ENCODE peak calls at places on chromosomes 16 and 17, in five cellular contexts. Q, M, A, J and R are unnamed samples.

GRCh38 chr16:88759245-88759975 is 25.6 kb downstream of the PIEZO1 start:
- DNase-seq in Q (no peak), M (peak; percentile 98), A (no peak), J (no peak), R (no peak)

GRCh38 chr17:9107527-9107926 is 86.2 kb downstream of the NTN1 start:
- DNase-seq in Q (no peak), M (no peak), A (no peak), J (no peak), R (no peak)

GRCh38 chr17:82272495-82273326 is 789 bp downstream of the CSNK1D start:
- DNase-seq in Q (peak; percentile 63), M (no peak), A (no peak), J (peak; percentile 93), R (peak; percentile 92)

GRCh38 chr17:27559996-27560481 is 70.9 kb upstream of the LGALS9 start:
- DNase-seq in Q (no peak), M (no peak), A (no peak), J (no peak), R (peak; percentile 58)

GRCh38 chr16:88387177-88387576 is 4.4 kb downstream of the ZNF469 start:
- DNase-seq in Q (no peak), M (no peak), A (no peak), J (peak; percentile 49), R (no peak)

GRCh38 chr17:38970128-38970527 is 2.9 kb upstream of the FBXO47 start:
- DNase-seq in Q (no peak), M (no peak), A (no peak), J (no peak), R (no peak)

GRCh38 chr16:70523621-70524405 is at the start of gene SF3B3:
- DNase-seq in Q (peak; percentile 57), M (peak; percentile 73), A (no peak), J (peak; percentile 80), R (peak; percentile 78)

GRCh38 chr17:56939869-56940484 is 20.9 kb downstream of the COIL start:
- DNase-seq in Q (peak; percentile 56), M (peak; percentile 72), A (no peak), J (peak; percentile 42), R (peak; percentile 79)

GRCh38 chr17:17021194-17021863 is 20.9 kb upstream of the MPRIP start:
- DNase-seq in Q (no peak), M (peak; percentile 44), A (no peak), J (peak; percentile 48), R (no peak)

GRCh38 chr16:30033270-30033669 is 2.2 kb upstream of the TLCD3B start:
- DNase-seq in Q (no peak), M (no peak), A (no peak), J (peak; percentile 47), R (no peak)

GRCh38 chr16:55249361-55249760 is 74.6 kb upstream of the IRX6 start:
- DNase-seq in Q (no peak), M (no peak), A (no peak), J (no peak), R (no peak)

GRCh38 chr17:80086081-80086480 is 15.3 kb upstream of the GAA start:
- DNase-seq in Q (no peak), M (peak; percentile 55), A (no peak), J (no peak), R (no peak)

GRCh38 chr17:16286009-16286946 is 67.0 kb downstream of the CENPV start:
- DNase-seq in Q (peak; percentile 53), M (peak; percentile 99), A (peak; percentile 96), J (peak; percentile 87), R (peak; percentile 25)

GRCh38 chr17:76880268-76880667 is 12.1 kb downstream of the MGAT5B start:
- DNase-seq in Q (no peak), M (no peak), A (no peak), J (no peak), R (no peak)

GRCh38 chr17:8728251-8728925 is 16.2 kb downstream of the CCDC42 start:
- DNase-seq in Q (no peak), M (no peak), A (no peak), J (no peak), R (no peak)

GRCh38 chr16:75224683-75225082 is 5.9 kb downstream of the CTRB1 start:
- DNase-seq in Q (no peak), M (no peak), A (no peak), J (no peak), R (no peak)

GRCh38 chr16:50245417-50246298 is 20.7 kb upstream of the ADCY7 start:
- DNase-seq in Q (peak; percentile 68), M (peak; percentile 16), A (no peak), J (peak; percentile 92), R (peak; percentile 93)

GRCh38 chr17:59829217-59830006 is 63.3 kb downstream of the TUBD1 start:
- DNase-seq in Q (peak; percentile 41), M (peak; percentile 97), A (peak; percentile 100), J (peak; percentile 60), R (peak; percentile 44)

GRCh38 chr16:19363741-19364140 is 53.9 kb upstream of the TMC5 start:
- DNase-seq in Q (no peak), M (no peak), A (no peak), J (no peak), R (no peak)

GRCh38 chr17:17698869-17699351 is 17.7 kb downstream of the RAI1 start:
- DNase-seq in Q (no peak), M (no peak), A (no peak), J (no peak), R (no peak)

GRCh38 chr16:50884066-50884860 is 142.4 kb downstream of the CYLD start:
- DNase-seq in Q (peak; percentile 75), M (peak; percentile 30), A (no peak), J (peak; percentile 80), R (peak; percentile 48)

GRCh38 chr17:77924757-77925336 is 33.7 kb upstream of the TNRC6C start:
- DNase-seq in Q (no peak), M (no peak), A (no peak), J (no peak), R (no peak)

GRCh38 chr17:41521574-41522261 is 3.0 kb upstream of the KRT15 start:
- DNase-seq in Q (no peak), M (peak; percentile 81), A (no peak), J (peak; percentile 42), R (no peak)

GRCh38 chr17:45170976-45171337 is 9.3 kb downstream of the HEXIM2 start:
- DNase-seq in Q (no peak), M (no peak), A (no peak), J (no peak), R (peak; percentile 54)

GRCh38 chr17:7314719-7315569 is at the start of gene GPS2:
- DNase-seq in Q (peak; percentile 92), M (peak; percentile 81), A (no peak), J (peak; percentile 78), R (peak; percentile 97)

GRCh38 chr16:85826686-85827247 is 27.3 kb downstream of the COX4I1 start:
- DNase-seq in Q (no peak), M (no peak), A (no peak), J (no peak), R (no peak)

GRCh38 chr17:13642188-13642587 is 40.5 kb upstream of the HS3ST3A1 start:
- DNase-seq in Q (no peak), M (no peak), A (no peak), J (no peak), R (no peak)

GRCh38 chr17:27549251-27549919 is 81.6 kb upstream of the LGALS9 start:
- DNase-seq in Q (no peak), M (no peak), A (no peak), J (no peak), R (no peak)

GRCh38 chr17:43846221-43846712 is 709 bp upstream of the CD300LG start:
- DNase-seq in Q (peak; percentile 93), M (peak; percentile 61), A (no peak), J (peak; percentile 92), R (peak; percentile 93)

GRCh38 chr16:47866431-47866830 is 289.4 kb downstream of the ABCC12 start:
- DNase-seq in Q (no peak), M (no peak), A (no peak), J (no peak), R (no peak)

GRCh38 chr16:3584412-3584811 is 7.2 kb upstream of the NLRC3 start:
- DNase-seq in Q (no peak), M (no peak), A (no peak), J (no peak), R (no peak)

GRCh38 chr17:83183951-83184506 is 104.6 kb downstream of the METRNL start:
- DNase-seq in Q (no peak), M (no peak), A (no peak), J (no peak), R (no peak)

GRCh38 chr16:76444823-76445222 is 167.6 kb downstream of the CNTNAP4 start:
- DNase-seq in Q (no peak), M (no peak), A (no peak), J (no peak), R (no peak)
- TF ChIP-seq FOXM1 in Q (no peak), M (no peak), A (no peak), J (no peak), R (no peak)

GRCh38 chr17:46944931-46945330 is 22.0 kb downstream of the GOSR2 start:
- DNase-seq in Q (no peak), M (no peak), A (no peak), J (no peak), R (no peak)

GRCh38 chr17:46942441-46943217 is 19.7 kb downstream of the GOSR2 start:
- DNase-seq in Q (peak; percentile 87), M (peak; percentile 82), A (no peak), J (peak; percentile 81), R (peak; percentile 84)

GRCh38 chr17:46943218-46943510 is 20.2 kb downstream of the GOSR2 start:
- DNase-seq in Q (no peak), M (no peak), A (no peak), J (no peak), R (no peak)

GRCh38 chr17:46940692-46941404 is 17.9 kb downstream of the GOSR2 start:
- DNase-seq in Q (peak; percentile 87), M (peak; percentile 85), A (no peak), J (peak; percentile 82), R (peak; percentile 91)

DNA sequence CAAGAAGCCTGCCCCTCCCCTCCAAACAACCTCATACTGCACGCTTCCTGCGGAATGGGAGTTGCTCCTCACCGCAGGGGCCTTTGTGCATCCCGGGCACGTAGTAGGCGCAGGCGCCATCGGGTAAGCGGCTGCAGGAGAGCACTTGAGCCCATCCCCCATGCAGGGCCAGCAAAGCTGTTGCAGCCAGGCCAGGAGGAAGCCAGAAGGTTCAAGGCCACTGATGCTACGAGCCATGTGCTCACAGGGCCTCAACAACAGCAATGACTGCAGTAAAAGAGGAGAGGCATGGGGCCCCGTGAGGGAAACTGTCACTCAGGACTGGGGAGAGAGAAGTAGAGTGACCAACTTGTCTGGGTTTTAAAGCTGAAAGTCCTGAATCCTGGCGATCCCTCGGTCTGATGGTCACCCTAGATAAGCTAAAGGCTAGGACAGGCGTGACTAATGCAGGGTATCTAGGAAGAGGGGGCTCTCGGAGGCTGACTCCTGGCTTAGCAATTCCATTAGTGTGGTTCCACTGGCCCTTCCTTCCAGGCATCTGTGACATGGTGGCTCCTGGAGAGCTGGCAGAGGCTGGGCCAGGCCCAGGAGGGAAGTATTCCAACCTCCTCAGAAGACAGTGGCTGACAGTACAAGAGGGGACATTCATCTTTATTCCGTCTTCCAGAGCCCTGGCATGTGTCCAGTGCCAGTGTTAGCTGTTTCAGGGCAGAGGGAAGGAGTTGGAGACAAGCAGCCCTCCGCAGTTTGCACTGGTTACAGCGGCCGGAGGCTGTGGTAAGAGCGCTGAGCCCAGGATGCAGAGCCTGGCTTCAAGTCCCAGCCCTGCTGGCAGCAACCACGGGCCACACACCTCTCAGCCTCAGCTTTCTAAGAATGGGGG is 20.8 kb downstream of the GOSR2 start:
- DNase-seq in Q (no peak), M (peak; percentile 92), A (no peak), J (peak; percentile 37), R (peak; percentile 48)
- TF ChIP-seq FOXM1 in Q (no peak), M (no peak), A (no peak), J (no peak), R (no peak)

GRCh38 chr16:84281077-84281476 is 13.6 kb upstream of the WFDC1 start:
- DNase-seq in Q (peak; percentile 59), M (no peak), A (no peak), J (peak; percentile 71), R (peak; percentile 50)
- TF ChIP-seq FOXM1 in Q (no peak), M (no peak), A (no peak), J (no peak), R (no peak)

GRCh38 chr17:40326014-40326831 is 17.2 kb downstream of the RARA start:
- DNase-seq in Q (no peak), M (peak; percentile 69), A (no peak), J (no peak), R (no peak)
- TF ChIP-seq FOXM1 in Q (no peak), M (no peak), A (no peak), J (no peak), R (no peak)